ENCODE peak calls at places on chromosomes 1 and 21, in eight cellular contexts. Y is activated CD8-positive, alpha-beta memory T cell treated with anti-CD3 and anti-CD28 coated beads for 1 hour; B is stimulated activated CD8-positive, alpha-beta memory T cell treated with anti-CD3 and anti-CD28 coated beads, Interleukin-12 subunit alpha, Interleukin-12 subunit beta, amount 100 ng/mL, for 4 hours; L is hepatocyte; D is anterior cingulate cortex; W is mammary epithelial cell; T is heart left ventricle; H is cardiac fibroblast. F is an unnamed sample.

GRCh38 chr21:43767498-43767979 is 8.6 kb downstream of the CSTB start:
- DNase-seq in B (no peak), H (no peak), Y (no peak), D (no peak), W (no peak), L (no peak), T (no peak), F (no peak)

GRCh38 chr1:118487932-118488331 is 302.9 kb upstream of the SPAG17 start:
- DNase-seq in B (no peak), L (no peak), D (no peak), H (no peak), W (no peak), Y (no peak), T (no peak), F (no peak)

GRCh38 chr1:204255966-204256365 is 42.2 kb upstream of the GOLT1A start:
- DNase-seq in H (peak), L (no peak), B (no peak), D (no peak), Y (no peak), W (no peak), T (no peak), F (no peak)

GRCh38 chr1:232422098-232422497 is 207.8 kb downstream of the SIPA1L2 start:
- DNase-seq in D (no peak), Y (no peak), B (no peak), W (peak), H (no peak), L (no peak), T (no peak), F (no peak)

GRCh38 chr1:68173283-68174172 is 58.8 kb downstream of the WLS start:
- DNase-seq in T (no peak), B (no peak), L (no peak), D (no peak), Y (no peak), W (no peak), H (peak), F (no peak)

GRCh38 chr1:85137660-85138059 is 63.2 kb downstream of the SYDE2 start:
- DNase-seq in Y (no peak), T (peak), W (peak), B (no peak), L (peak), H (no peak), D (no peak), F (peak)

GRCh38 chr1:39866767-39867166 is 16.5 kb downstream of the TRIT1 start:
- DNase-seq in W (peak), T (no peak), B (no peak), H (peak), L (no peak), Y (no peak), D (no peak), F (no peak)

GRCh38 chr1:87329756-87330200 is 1.1 kb downstream of the LMO4 start:
- DNase-seq in T (no peak), W (no peak), L (no peak), Y (no peak), D (no peak), B (no peak), H (no peak), F (no peak)

GRCh38 chr1:45490121-45490622 is 791 bp downstream of the TESK2 start:
- DNase-seq in H (peak), T (no peak), B (no peak), L (no peak), W (peak), D (no peak), Y (no peak), F (no peak)

GRCh38 chr1:233281711-233282581 is 13.6 kb downstream of the PCNX2 start:
- DNase-seq in B (no peak), Y (no peak), D (no peak), L (no peak), T (no peak), H (peak), W (peak), F (no peak)

GRCh38 chr1:55039342-55040082 is at the start of gene PCSK9:
- DNase-seq in L (peak), D (no peak), T (no peak), Y (no peak), H (peak), W (peak), B (no peak), F (peak)

GRCh38 chr1:113452921-113453770 is 62.8 kb downstream of the MAGI3 start:
- DNase-seq in B (no peak), D (no peak), H (peak), T (no peak), L (peak), W (peak), Y (no peak), F (no peak)

GRCh38 chr1:201756411-201756810 is 72.5 kb upstream of the IPO9 start:
- DNase-seq in H (peak), T (no peak), D (no peak), B (no peak), Y (no peak), L (peak), W (no peak), F (no peak)

GRCh38 chr1:32741417-32742131 is 39.0 kb upstream of the SYNC start:
- DNase-seq in B (no peak), T (no peak), L (peak), Y (no peak), W (no peak), D (no peak), H (no peak), F (peak)

GRCh38 chr1:161838362-161838761 is 72.2 kb downstream of the ATF6 start:
- DNase-seq in T (peak), W (no peak), Y (no peak), D (no peak), H (no peak), B (no peak), L (no peak), F (no peak)